ENCODE peak calls at places on chromosomes 13 and 19, in four cellular contexts. M is heart left ventricle, L is upper lobe of right lung, K is hepatocyte. P is an unnamed sample.

GRCh38 chr13:51502206-51502651 is 49.4 kb upstream of the INTS6 start:
- DNase-seq in L (no peak), M (no peak), K (no peak), P (no peak)

GRCh38 chr19:5679289-5680082 is 830 bp downstream of the MICOS13 start:
- DNase-seq in K (peak; percentile 19), M (no peak), L (no peak), P (no peak)

GRCh38 chr13:41492432-41493267 is 35.3 kb downstream of the RGCC start:
- DNase-seq in M (no peak), K (no peak), L (no peak), P (peak; percentile 70)

GRCh38 chr19:19278315-19278714 is 5.2 kb upstream of the TM6SF2 start:
- DNase-seq in L (no peak), M (no peak), K (no peak), P (no peak)

GRCh38 chr13:111388851-111389500 is 68.5 kb downstream of the TEX29 start:
- DNase-seq in M (no peak), L (no peak), K (no peak), P (no peak)

GRCh38 chr19:12603714-12604113 is 6.9 kb downstream of the ZNF490 start:
- DNase-seq in M (no peak), K (no peak), L (no peak), P (no peak)

GRCh38 chr13:97574926-97575325 is 141.0 kb downstream of the RAP2A start:
- DNase-seq in L (no peak), K (peak; percentile 33), M (peak; percentile 16), P (no peak)

GRCh38 chr19:32605544-32605943 is 24.6 kb downstream of the PDCD5 start:
- DNase-seq in L (no peak), M (no peak), K (no peak), P (no peak)

GRCh38 chr19:46849610-46850009 is 1.0 kb downstream of the AP2S1 start:
- DNase-seq in L (no peak), K (no peak), M (no peak), P (peak; percentile 81)

GRCh38 chr19:21765151-21765550 is 2.2 kb downstream of the ZNF100 start:
- DNase-seq in K (peak; percentile 7), L (no peak), M (no peak), P (no peak)

GRCh38 chr13:34567558-34567957 is 374.5 kb upstream of the NBEA start:
- DNase-seq in M (no peak), L (no peak), K (peak; percentile 12), P (no peak)

GRCh38 chr19:48398329-48399235 is 5.1 kb downstream of the GRIN2D start:
- DNase-seq in L (peak; percentile 91), K (peak; percentile 90), M (peak; percentile 64), P (no peak)

GRCh38 chr13:79450110-79450509 is 30.8 kb upstream of the NDFIP2 start:
- DNase-seq in M (no peak), K (no peak), L (no peak), P (no peak)

GRCh38 chr19:15859187-15859586 is 38.7 kb downstream of the CYP4F2 start:
- DNase-seq in L (no peak), K (no peak), M (no peak), P (no peak)

GRCh38 chr19:48319647-48320537 is 5.5 kb upstream of the EMP3 start:
- DNase-seq in L (peak; percentile 92), K (peak; percentile 86), M (peak; percentile 79), P (no peak)

GRCh38 chr13:64505511-64505910 is 2724.6 kb downstream of the PCDH9 start:
- DNase-seq in K (no peak), M (no peak), L (no peak), P (no peak)

GRCh38 chr13:33494596-33495214 is 209.2 kb upstream of the STARD13 start:
- DNase-seq in L (no peak), K (peak; percentile 35), M (peak; percentile 15), P (no peak)

GRCh38 chr13:54433511-54434206 is 1405.0 kb downstream of the OLFM4 start:
- DNase-seq in M (no peak), K (peak; percentile 25), L (no peak), P (no peak)

GRCh38 chr19:33389574-33390119 is 16.1 kb downstream of the CEBPG start:
- DNase-seq in K (no peak), M (no peak), L (peak; percentile 64), P (no peak)

GRCh38 chr13:71290963-71291937 is 575.8 kb downstream of the DACH1 start:
- DNase-seq in L (no peak), K (no peak), M (peak; percentile 52), P (no peak)

GRCh38 chr19:48341006-48341405 is 15.7 kb downstream of the EMP3 start:
- DNase-seq in L (no peak), M (no peak), K (no peak), P (no peak)

GRCh38 chr19:51448011-51448744 is 10.1 kb downstream of the SIGLEC8 start:
- DNase-seq in L (no peak), K (no peak), M (no peak), P (no peak)

GRCh38 chr13:75934889-75935288 is 298.8 kb downstream of the LMO7 start:
- DNase-seq in K (no peak), M (no peak), L (no peak), P (no peak)

GRCh38 chr19:14769201-14769600 is 9.2 kb downstream of the ADGRE2 start:
- DNase-seq in M (no peak), L (no peak), K (no peak), P (no peak)

GRCh38 chr19:18663940-18664530 is 19.4 kb upstream of the CRTC1 start:
- DNase-seq in K (no peak), M (no peak), L (no peak), P (no peak)

GRCh38 chr19:40689339-40690049 is 957 bp downstream of the NUMBL start:
- DNase-seq in L (no peak), M (peak; percentile 44), K (no peak), P (no peak)

GRCh38 chr19:20357921-20358320 is 190.9 kb downstream of the ZNF486 start:
- DNase-seq in K (no peak), L (no peak), M (no peak), P (no peak)

GRCh38 chr13:32225494-32225931 is 89.7 kb downstream of the ZAR1L start:
- DNase-seq in M (no peak), L (no peak), K (no peak), P (peak; percentile 62)

GRCh38 chr13:50598338-50598737 is 245.2 kb downstream of the DLEU7 start:
- DNase-seq in K (no peak), M (no peak), L (no peak), P (no peak)

GRCh38 chr19:15286688-15287355 is 45.5 kb downstream of the BRD4 start:
- DNase-seq in M (no peak), L (no peak), K (no peak), P (no peak)

GRCh38 chr19:13505761-13506549 is at the start of gene CACNA1A:
- DNase-seq in K (peak; percentile 40), M (no peak), L (no peak), P (no peak)

GRCh38 chr13:92575782-92576181 is 650.8 kb upstream of the GPC6 start:
- DNase-seq in M (no peak), K (no peak), L (no peak), P (no peak)

GRCh38 chr19:1672038-1672768 is 19.8 kb upstream of the TCF3 start:
- DNase-seq in L (peak; percentile 80), M (no peak), K (peak; percentile 75), P (no peak)

GRCh38 chr19:49445997-49446396 is 4.7 kb upstream of the SLC17A7 start:
- DNase-seq in L (no peak), K (no peak), M (no peak), P (no peak)
- H3K27ac ChIP-seq in L (no peak overlapping the region), K (no peak overlapping the region), M (no peak overlapping the region), P (no peak overlapping the region)

GRCh38 chr19:39160523-39160861 is 34.9 kb downstream of the PAK4 start:
- DNase-seq in M (no peak), K (peak; percentile 77), L (no peak), P (no peak)

GRCh38 chr19:39157997-39158389 is 32.4 kb downstream of the PAK4 start:
- DNase-seq in L (no peak), M (no peak), K (no peak), P (no peak)

GRCh38 chr19:39156891-39157230 is 31.3 kb downstream of the PAK4 start:
- DNase-seq in L (no peak), M (no peak), K (no peak), P (no peak)

GRCh38 chr19:39157275-39157996 is 31.9 kb downstream of the PAK4 start:
- DNase-seq in L (no peak), M (no peak), K (no peak), P (no peak)

GRCh38 chr19:39158646-39159260 is 33.2 kb downstream of the PAK4 start:
- DNase-seq in L (no peak), K (no peak), M (no peak), P (no peak)
- H3K27ac ChIP-seq in L (no peak overlapping the region), K (no peak overlapping the region), M (no peak overlapping the region), P (no peak overlapping the region)

GRCh38 chr13:29923554-29924481 is 73.4 kb upstream of the UBL3 start:
- DNase-seq in M (peak; percentile 40), K (peak; percentile 95), L (peak; percentile 91), P (no peak)

GRCh38 chr13:29921542-29921941 is 71.1 kb upstream of the UBL3 start:
- DNase-seq in L (no peak), K (no peak), M (no peak), P (no peak)

GRCh38 chr13:29924482-29924884 is 74.1 kb upstream of the UBL3 start:
- DNase-seq in L (no peak), K (peak; percentile 36), M (no peak), P (no peak)

GRCh38 chr13:29922281-29922821 is 71.9 kb upstream of the UBL3 start:
- DNase-seq in K (no peak), M (no peak), L (no peak), P (no peak)

GRCh38 chr13:29922896-29923295 is 72.5 kb upstream of the UBL3 start:
- DNase-seq in K (no peak), M (no peak), L (no peak), P (no peak)
- H3K27ac ChIP-seq in K (peak overlapping the region; percentile 97), M (peak overlapping the region; percentile 81), L (peak overlapping the region; percentile 86), P (peak overlapping the region; percentile 76)

DNA sequence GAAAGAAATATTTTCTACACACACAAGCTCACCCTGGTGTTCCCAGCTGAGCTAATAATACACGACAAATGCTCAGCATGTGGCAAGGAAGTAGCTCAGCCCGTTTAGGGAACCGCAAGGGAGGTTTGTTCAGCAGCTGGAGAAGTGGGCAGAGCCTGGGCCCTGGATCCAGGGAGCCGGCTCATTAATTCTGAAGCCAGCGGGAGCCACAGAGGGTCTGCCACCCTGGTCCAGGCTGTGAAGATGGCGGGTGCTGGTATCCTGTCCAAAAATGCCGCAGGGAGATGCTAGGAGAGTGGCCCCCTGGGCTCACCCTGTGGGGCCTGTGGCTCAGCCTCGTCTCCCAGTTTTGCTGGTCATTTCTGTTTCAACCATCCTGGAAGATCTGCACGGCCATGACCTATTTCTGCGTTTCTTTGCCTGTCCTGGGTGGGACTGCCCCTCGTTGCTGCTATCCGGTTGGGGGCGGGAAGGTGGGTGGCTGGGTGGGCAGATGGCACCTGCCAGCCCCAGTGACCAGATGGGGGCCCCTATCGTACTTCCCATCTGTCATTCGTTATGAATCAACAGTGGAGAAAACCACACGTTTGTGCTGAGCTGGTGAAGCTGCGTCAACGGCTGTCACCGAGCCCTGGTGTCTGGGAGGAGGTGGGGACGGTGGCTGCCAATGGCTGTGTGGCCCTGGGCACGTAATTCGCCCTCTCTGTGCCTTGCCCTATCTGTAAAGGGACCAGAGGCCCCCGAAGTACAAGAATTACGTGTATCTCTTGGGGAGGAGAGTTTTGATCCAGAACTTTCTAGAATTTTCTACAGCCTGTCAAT is 2.7 kb upstream of the GNA15 start:
- DNase-seq in L (peak; percentile 74), K (no peak), M (no peak), P (no peak)
- H3K27ac ChIP-seq in L (peak overlapping the region; percentile 71), K (no peak overlapping the region), M (no peak overlapping the region), P (peak overlapping the region; percentile 43)

P was measured in esophagus muscularis mucosa.